ENCODE peak calls at places on chromosomes 13 and 19, in nine cellular contexts. P, N, X, R, F, D, J, B and S are unnamed samples. For H3K9me3, the result is how much of the 10 kb centered on the place peaks cover.

GRCh38 chr19:55454787-55455243 is 6.6 kb downstream of the ISOC2 start:
- DNase-seq in P (no peak), N (no peak), X (peak), R (peak), F (no peak), D (no peak), J (no peak), B (no peak), S (peak)

GRCh38 chr19:19595171-19595701 is 23.3 kb downstream of the PBX4 start:
- DNase-seq in P (peak), N (no peak), X (no peak), R (no peak), F (no peak), D (no peak), J (no peak), B (no peak), S (no peak)

GRCh38 chr19:15836345-15836594 is 20.8 kb upstream of the OR10H1 start:
- DNase-seq in P (no peak), N (no peak), X (no peak), R (no peak), F (no peak), D (no peak), J (no peak), B (no peak), S (no peak)

GRCh38 chr19:58304748-58305064 is 471 bp upstream of the ERVK3-1 start:
- DNase-seq in P (no peak), N (no peak), X (no peak), R (no peak), F (no peak), D (no peak), J (no peak), B (no peak), S (no peak)

GRCh38 chr13:46679369-46680180 is 117.4 kb downstream of the ESD start:
- DNase-seq in P (no peak), N (no peak), X (no peak), R (no peak), F (peak), D (no peak), J (no peak), B (no peak), S (peak)

GRCh38 chr13:20904908-20905307 is 2.4 kb upstream of the XPO4 start:
- DNase-seq in P (no peak), N (no peak), X (no peak), R (no peak), F (no peak), D (no peak), J (no peak), B (no peak), S (no peak)

GRCh38 chr19:17495639-17496265 is 15.7 kb upstream of the PGLS start:
- DNase-seq in P (no peak), N (no peak), X (no peak), R (no peak), F (no peak), D (no peak), J (no peak), B (no peak), S (no peak)

GRCh38 chr13:70311175-70311574 is 202.9 kb upstream of the KLHL1 start:
- DNase-seq in P (no peak), N (no peak), X (no peak), R (no peak), F (no peak), D (no peak), J (no peak), B (no peak), S (no peak)

GRCh38 chr13:23020246-23020843 is 160.4 kb upstream of the SGCG start:
- DNase-seq in P (peak), N (peak), X (peak), R (peak), F (peak), D (no peak), J (no peak), B (peak), S (no peak)

GRCh38 chr13:113667771-113668490 is 912 bp downstream of the GRK1 start:
- DNase-seq in P (peak), N (no peak), X (no peak), R (no peak), F (no peak), D (no peak), J (no peak), B (no peak), S (peak)

GRCh38 chr19:2811221-2811722 is 8.4 kb upstream of the ZNF554 start:
- DNase-seq in P (no peak), N (no peak), X (no peak), R (no peak), F (no peak), D (peak), J (no peak), B (peak), S (peak)

GRCh38 chr13:101845501-101846012 is 393.1 kb downstream of the ITGBL1 start:
- DNase-seq in P (no peak), N (no peak), X (no peak), R (no peak), F (no peak), D (no peak), J (no peak), B (no peak), S (no peak)

GRCh38 chr13:34627499-34627898 is 314.6 kb upstream of the NBEA start:
- DNase-seq in P (no peak), N (no peak), X (no peak), R (no peak), F (no peak), D (no peak), J (no peak), B (no peak), S (no peak)

GRCh38 chr19:40702337-40703012 is 12.0 kb upstream of the NUMBL start:
- DNase-seq in P (peak), N (no peak), X (peak), R (peak), F (no peak), D (no peak), J (no peak), B (no peak), S (peak)

GRCh38 chr19:30784850-30785459 is 412.8 kb downstream of the ZNF536 start:
- DNase-seq in P (peak), N (no peak), X (peak), R (peak), F (peak), D (peak), J (no peak), B (peak), S (peak)

GRCh38 chr19:28406237-28406596 is 806.7 kb downstream of the UQCRFS1 start:
- DNase-seq in P (no peak), N (no peak), X (no peak), R (peak), F (no peak), D (no peak), J (no peak), B (no peak), S (no peak)

GRCh38 chr13:111267205-111267604 is 53.2 kb upstream of the TEX29 start:
- DNase-seq in P (no peak), N (no peak), X (no peak), R (no peak), F (no peak), D (no peak), J (no peak), B (no peak), S (no peak)

GRCh38 chr19:12453495-12453894 is 12.7 kb upstream of the ZNF443 start:
- DNase-seq in P (no peak), N (no peak), X (no peak), R (no peak), F (no peak), D (no peak), J (no peak), B (peak), S (no peak)

GRCh38 chr19:12450817-12451216 is 10.0 kb upstream of the ZNF443 start:
- DNase-seq in P (no peak), N (no peak), X (no peak), R (no peak), F (no peak), D (no peak), J (no peak), B (no peak), S (no peak)

GRCh38 chr19:12448808-12449207 is 8.0 kb upstream of the ZNF443 start:
- DNase-seq in P (no peak), N (no peak), X (no peak), R (no peak), F (no peak), D (no peak), J (no peak), B (no peak), S (no peak)
- H3K9me3 ChIP-seq in P (under half), N (under half), X (under half), R (under half), F (under half), D (under half), J (under half), B (under half), S (under half)

DNA sequence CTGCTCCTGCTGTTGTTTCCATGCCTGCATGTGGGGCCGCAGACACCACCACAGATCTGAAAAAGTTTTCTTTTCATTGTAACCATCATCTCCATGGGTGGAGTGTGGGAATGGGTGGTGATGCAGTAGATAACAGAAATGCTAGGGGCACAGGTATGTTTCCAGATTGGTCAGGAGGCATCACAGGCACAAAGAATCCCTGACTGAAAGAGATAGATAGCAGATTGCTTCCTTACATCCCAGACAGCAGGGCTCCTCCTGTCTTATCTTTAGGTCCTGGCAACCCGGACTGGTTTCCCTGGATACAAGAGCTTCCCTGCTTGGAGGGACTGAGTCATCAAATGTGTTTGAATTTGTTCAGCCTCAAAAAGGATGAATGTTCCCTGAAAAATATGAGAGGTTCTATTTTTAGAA is 1937.6 kb downstream of the PCDH9 start:
- DNase-seq in P (no peak), N (no peak), X (no peak), R (peak), F (no peak), D (no peak), J (peak), B (no peak), S (no peak)
- H3K4me3 ChIP-seq in P (no peak), N (no peak), X (no peak), R (no peak), F (no peak), D (no peak), J (no peak), B (no peak), S (no peak)

GRCh38 chr13:42883142-42883541 is 101.8 kb downstream of the FAM216B start:
- DNase-seq in P (no peak), N (no peak), X (no peak), R (no peak), F (no peak), D (no peak), J (no peak), B (no peak), S (no peak)
- H3K27ac ChIP-seq in P (no peak), N (no peak), X (no peak), R (no peak), F (no peak), D (no peak), J (no peak), B (no peak), S (no peak)

DNA sequence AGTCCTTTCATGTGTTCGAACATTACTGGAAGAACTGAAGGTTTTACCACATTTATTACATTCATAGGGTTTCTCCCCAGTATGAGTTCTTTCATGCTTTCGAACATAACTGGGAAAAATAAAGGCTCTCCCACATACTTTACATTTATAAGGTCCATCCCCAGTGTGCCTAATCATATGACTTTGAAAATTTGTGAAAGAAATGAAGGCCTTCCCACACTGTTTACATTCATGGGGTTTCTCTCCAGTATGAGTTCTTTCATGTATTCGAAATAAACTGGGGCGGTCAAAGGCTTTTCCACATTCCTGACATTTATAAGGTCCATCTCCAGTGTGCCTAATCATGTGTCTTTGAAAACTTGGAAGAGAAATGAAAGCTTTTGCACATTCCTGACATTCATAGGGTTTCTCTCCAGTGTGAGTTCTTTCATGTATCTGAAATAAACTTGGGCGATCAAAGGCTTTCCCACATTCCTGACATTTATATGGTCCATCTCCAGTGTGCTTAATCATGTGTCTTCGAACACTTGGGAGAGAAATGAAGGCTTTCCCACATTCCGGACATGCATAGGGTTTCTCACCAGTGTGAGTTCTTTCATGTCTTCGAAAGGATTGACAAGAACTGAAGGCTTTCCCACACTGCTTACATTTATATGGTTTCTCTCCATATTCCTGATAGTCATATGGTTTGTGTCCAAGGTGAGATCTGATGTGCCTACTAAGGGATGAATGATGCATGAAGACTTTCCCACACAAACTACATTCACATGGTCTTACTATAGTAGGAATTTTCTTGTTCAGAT is 24.0 kb downstream of the ZNF564 start:
- DNase-seq in P (no peak), N (no peak), X (no peak), R (peak), F (no peak), D (no peak), J (no peak), B (no peak), S (no peak)
- H3K9me3 ChIP-seq in P (half or more), N (half or more), X (half or more), R (under half), F (half or more), D (under half), J (half or more), B (under half), S (under half)

DNA sequence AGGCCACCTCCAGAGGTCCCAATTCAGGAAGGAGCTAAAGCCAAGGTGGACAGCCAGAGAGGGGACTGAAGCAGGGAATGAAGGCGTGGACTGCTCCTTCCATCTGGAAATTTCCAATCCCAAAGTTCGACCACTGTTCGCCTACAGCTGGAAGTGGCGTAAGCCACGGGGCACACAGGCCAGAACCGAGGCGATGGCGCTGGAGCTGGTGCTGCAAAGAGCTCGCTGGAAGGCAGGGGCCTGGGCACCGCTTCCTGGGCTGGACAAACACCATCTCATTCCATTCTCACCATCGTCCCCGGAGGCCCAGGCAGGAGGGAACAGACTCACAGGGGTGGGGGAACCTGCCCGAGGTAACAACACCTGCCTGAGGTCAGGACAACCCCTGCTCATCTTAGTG is 4.2 kb downstream of the MAP2K2 start:
- DNase-seq in P (no peak), N (no peak), X (no peak), R (no peak), F (no peak), D (no peak), J (no peak), B (no peak), S (no peak)
- H3K4me3 ChIP-seq in P (no peak), N (no peak), X (no peak), R (no peak), F (no peak), D (no peak), J (no peak), B (no peak), S (no peak)

DNA sequence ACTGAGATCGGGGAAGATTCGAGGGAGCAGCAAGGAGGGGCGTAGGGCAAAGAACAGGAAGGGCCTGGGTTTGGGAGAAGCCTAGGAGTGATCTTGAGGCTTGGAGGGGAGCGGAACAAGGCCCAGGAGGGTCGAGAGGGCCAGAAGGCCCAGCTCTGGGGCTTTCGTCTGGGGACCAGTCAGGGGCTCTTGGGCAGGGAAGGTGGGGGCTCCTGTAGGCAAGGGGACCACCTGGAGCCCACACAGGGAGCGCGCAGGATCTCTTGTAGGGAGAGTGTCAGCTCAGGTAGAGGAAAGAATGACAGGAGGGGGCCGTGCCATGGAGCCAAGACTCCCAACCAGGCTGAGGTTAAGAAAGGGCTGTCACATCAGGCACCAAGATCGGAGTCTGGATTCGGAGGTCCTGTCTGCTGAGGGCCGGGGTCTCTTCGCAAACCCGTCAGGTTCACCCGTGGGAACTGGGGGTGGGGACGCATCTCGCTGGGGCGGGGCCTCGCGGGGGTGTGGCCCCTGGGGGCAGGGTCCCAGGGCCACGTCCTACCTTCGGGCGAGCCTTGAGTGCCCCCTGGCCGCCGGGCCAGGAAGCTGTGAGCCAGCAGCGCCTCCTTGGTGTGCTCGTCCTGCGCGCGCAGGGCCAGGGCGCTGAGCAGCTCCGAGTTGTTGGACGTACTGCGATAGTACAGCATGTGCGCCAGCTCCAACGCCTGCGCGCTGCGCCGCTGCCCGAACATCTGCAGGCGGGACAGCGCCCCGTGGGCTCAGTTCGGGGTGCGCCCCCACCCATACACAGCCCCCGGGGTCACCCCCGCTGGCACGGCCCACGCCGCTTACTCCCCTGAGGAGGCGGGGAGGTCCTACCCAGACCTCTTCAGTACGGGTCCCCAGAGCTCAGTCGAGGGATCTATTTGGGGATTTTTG is 8.4 kb downstream of the EMP3 start:
- DNase-seq in P (peak), N (peak), X (peak), R (peak), F (peak), D (peak), J (peak), B (peak), S (peak)
- H3K27ac ChIP-seq in P (peak), N (peak), X (peak), R (peak), F (peak), D (peak), J (peak), B (peak), S (peak)

GRCh38 chr19:34757441-34757840 is 15.6 kb downstream of the ZNF599 start:
- DNase-seq in P (no peak), N (no peak), X (no peak), R (no peak), F (no peak), D (no peak), J (no peak), B (no peak), S (no peak)
- H3K9me3 ChIP-seq in P (half or more), N (half or more), X (half or more), R (under half), F (under half), D (under half), J (under half), B (under half), S (under half)